ENCODE peak calls at places on chromosomes 7 and 10, in four cellular contexts. One of them, this sample, is unnamed.

GRCh38 chr7:41930538-41931262 is 227.8 kb upstream of the INHBA start:
- DNase-seq in EL: peak
- DNase-seq in stimulated activated CD4-positive, alpha-beta T cell treated with anti-CD3 and anti-CD28 coated beads, Interleukin-15, amount 100 ng/mL, for 1 hour: no peak
- DNase-seq in H9: no peak
- DNase-seq in this sample: no peak

GRCh38 chr7:12518920-12519681 is 51.4 kb upstream of the SCIN start:
- DNase-seq in H9: peak
- DNase-seq in EL: peak
- DNase-seq in stimulated activated CD4-positive, alpha-beta T cell treated with anti-CD3 and anti-CD28 coated beads, Interleukin-15, amount 100 ng/mL, for 1 hour: no peak
- DNase-seq in this sample: no peak

GRCh38 chr10:95214793-95215192 is 20.8 kb downstream of the ACSM6 start:
- DNase-seq in stimulated activated CD4-positive, alpha-beta T cell treated with anti-CD3 and anti-CD28 coated beads, Interleukin-15, amount 100 ng/mL, for 1 hour: no peak
- DNase-seq in H9: no peak
- DNase-seq in EL: peak
- DNase-seq in this sample: no peak

GRCh38 chr7:3106353-3106752 is 62.7 kb upstream of the CARD11 start:
- DNase-seq in stimulated activated CD4-positive, alpha-beta T cell treated with anti-CD3 and anti-CD28 coated beads, Interleukin-15, amount 100 ng/mL, for 1 hour: no peak
- DNase-seq in H9: no peak
- DNase-seq in EL: no peak
- DNase-seq in this sample: no peak

GRCh38 chr7:107999814-108000560 is 3.0 kb downstream of the LAMB1 start:
- DNase-seq in H9: no peak
- DNase-seq in stimulated activated CD4-positive, alpha-beta T cell treated with anti-CD3 and anti-CD28 coated beads, Interleukin-15, amount 100 ng/mL, for 1 hour: no peak
- DNase-seq in EL: no peak
- DNase-seq in this sample: no peak

GRCh38 chr7:144725070-144725469 is 110.8 kb downstream of the TPK1 start:
- DNase-seq in stimulated activated CD4-positive, alpha-beta T cell treated with anti-CD3 and anti-CD28 coated beads, Interleukin-15, amount 100 ng/mL, for 1 hour: no peak
- DNase-seq in H9: no peak
- DNase-seq in EL: no peak
- DNase-seq in this sample: no peak

GRCh38 chr10:105742923-105743322 is 1101.8 kb downstream of the SORCS3 start:
- DNase-seq in stimulated activated CD4-positive, alpha-beta T cell treated with anti-CD3 and anti-CD28 coated beads, Interleukin-15, amount 100 ng/mL, for 1 hour: no peak
- DNase-seq in EL: no peak
- DNase-seq in H9: no peak
- DNase-seq in this sample: no peak

GRCh38 chr7:127582361-127582760 is 3.0 kb downstream of the GCC1 start:
- DNase-seq in stimulated activated CD4-positive, alpha-beta T cell treated with anti-CD3 and anti-CD28 coated beads, Interleukin-15, amount 100 ng/mL, for 1 hour: no peak
- DNase-seq in H9: no peak
- DNase-seq in EL: no peak
- DNase-seq in this sample: peak

GRCh38 chr10:12603766-12604470 is 254.6 kb downstream of the CAMK1D start:
- DNase-seq in H9: no peak
- DNase-seq in stimulated activated CD4-positive, alpha-beta T cell treated with anti-CD3 and anti-CD28 coated beads, Interleukin-15, amount 100 ng/mL, for 1 hour: no peak
- DNase-seq in EL: no peak
- DNase-seq in this sample: no peak

GRCh38 chr7:124086843-124087242 is 54.0 kb upstream of the TMEM229A start:
- DNase-seq in EL: no peak
- DNase-seq in stimulated activated CD4-positive, alpha-beta T cell treated with anti-CD3 and anti-CD28 coated beads, Interleukin-15, amount 100 ng/mL, for 1 hour: no peak
- DNase-seq in H9: no peak
- DNase-seq in this sample: no peak

GRCh38 chr10:113129117-113129516 is 179.1 kb downstream of the TCF7L2 start:
- DNase-seq in stimulated activated CD4-positive, alpha-beta T cell treated with anti-CD3 and anti-CD28 coated beads, Interleukin-15, amount 100 ng/mL, for 1 hour: no peak
- DNase-seq in EL: no peak
- DNase-seq in H9: no peak
- DNase-seq in this sample: no peak

GRCh38 chr10:22605168-22605567 is 109.2 kb downstream of the PIP4K2A start:
- DNase-seq in stimulated activated CD4-positive, alpha-beta T cell treated with anti-CD3 and anti-CD28 coated beads, Interleukin-15, amount 100 ng/mL, for 1 hour: no peak
- DNase-seq in EL: peak
- DNase-seq in H9: no peak
- DNase-seq in this sample: no peak

GRCh38 chr10:31347705-31348104 is 28.7 kb downstream of the ZEB1 start:
- DNase-seq in H9: no peak
- DNase-seq in EL: no peak
- DNase-seq in stimulated activated CD4-positive, alpha-beta T cell treated with anti-CD3 and anti-CD28 coated beads, Interleukin-15, amount 100 ng/mL, for 1 hour: no peak
- DNase-seq in this sample: no peak

GRCh38 chr7:47461161-47461560 is 120.8 kb downstream of the TNS3 start:
- DNase-seq in H9: no peak
- DNase-seq in stimulated activated CD4-positive, alpha-beta T cell treated with anti-CD3 and anti-CD28 coated beads, Interleukin-15, amount 100 ng/mL, for 1 hour: no peak
- DNase-seq in EL: peak
- DNase-seq in this sample: no peak

GRCh38 chr7:143172354-143172753 is 10.9 kb upstream of the TAS2R39 start:
- DNase-seq in EL: no peak
- DNase-seq in stimulated activated CD4-positive, alpha-beta T cell treated with anti-CD3 and anti-CD28 coated beads, Interleukin-15, amount 100 ng/mL, for 1 hour: no peak
- DNase-seq in H9: no peak
- DNase-seq in this sample: no peak

GRCh38 chr7:68706291-68706690 is 892.0 kb upstream of the AUTS2 start:
- DNase-seq in stimulated activated CD4-positive, alpha-beta T cell treated with anti-CD3 and anti-CD28 coated beads, Interleukin-15, amount 100 ng/mL, for 1 hour: no peak
- DNase-seq in EL: no peak
- DNase-seq in H9: no peak
- DNase-seq in this sample: no peak

GRCh38 chr7:1563939-1564602 is 5.8 kb downstream of the PSMG3 start:
- DNase-seq in H9: no peak
- DNase-seq in stimulated activated CD4-positive, alpha-beta T cell treated with anti-CD3 and anti-CD28 coated beads, Interleukin-15, amount 100 ng/mL, for 1 hour: no peak
- DNase-seq in EL: no peak
- DNase-seq in this sample: no peak

This sample was measured in smooth muscle cell of the brain vasculature.